ENCODE peak calls at places on chromosomes 1 and 21, in seven cellular contexts. One of them, this sample, is unnamed.

GRCh38 chr1:224873645-224874369 is 55.7 kb upstream of the DNAH14 start:
- DNase-seq in suprapubic skin: no peak
- DNase-seq in GM12864: no peak
- DNase-seq in endodermal cell: no peak
- DNase-seq in neural progenitor cell: no peak
- DNase-seq in coronary artery: no peak
- DNase-seq in cardiac fibroblast: peak; percentile 60
- DNase-seq in this sample: no peak

GRCh38 chr1:184164529-184164928 is 113.0 kb downstream of the TSEN15 start:
- DNase-seq in endodermal cell: no peak
- DNase-seq in GM12864: no peak
- DNase-seq in cardiac fibroblast: no peak
- DNase-seq in neural progenitor cell: no peak
- DNase-seq in coronary artery: no peak
- DNase-seq in suprapubic skin: no peak
- DNase-seq in this sample: no peak

GRCh38 chr1:78168306-78168705 is 122.5 kb downstream of the GIPC2 start:
- DNase-seq in suprapubic skin: no peak
- DNase-seq in endodermal cell: no peak
- DNase-seq in GM12864: no peak
- DNase-seq in coronary artery: no peak
- DNase-seq in cardiac fibroblast: peak; percentile 38
- DNase-seq in neural progenitor cell: no peak
- DNase-seq in this sample: no peak

GRCh38 chr1:67814121-67814772 is 19.0 kb downstream of the GNG12 start:
- DNase-seq in cardiac fibroblast: peak; percentile 47
- DNase-seq in neural progenitor cell: no peak
- DNase-seq in GM12864: no peak
- DNase-seq in suprapubic skin: no peak
- DNase-seq in endodermal cell: no peak
- DNase-seq in coronary artery: no peak
- DNase-seq in this sample: no peak

GRCh38 chr1:226863446-226863845 is 7.0 kb upstream of the PSEN2 start:
- DNase-seq in neural progenitor cell: no peak
- DNase-seq in suprapubic skin: no peak
- DNase-seq in endodermal cell: peak; percentile 63
- DNase-seq in GM12864: no peak
- DNase-seq in coronary artery: no peak
- DNase-seq in cardiac fibroblast: peak; percentile 73
- DNase-seq in this sample: no peak

GRCh38 chr1:28317014-28317413 is 11.8 kb upstream of the MED18 start:
- DNase-seq in cardiac fibroblast: no peak
- DNase-seq in GM12864: no peak
- DNase-seq in suprapubic skin: no peak
- DNase-seq in coronary artery: no peak
- DNase-seq in neural progenitor cell: no peak
- DNase-seq in endodermal cell: no peak
- DNase-seq in this sample: no peak

GRCh38 chr1:188669715-188670114 is 1807.9 kb downstream of the BRINP3 start:
- DNase-seq in cardiac fibroblast: peak; percentile 2
- DNase-seq in GM12864: no peak
- DNase-seq in neural progenitor cell: no peak
- DNase-seq in suprapubic skin: no peak
- DNase-seq in coronary artery: no peak
- DNase-seq in endodermal cell: no peak
- DNase-seq in this sample: no peak

GRCh38 chr1:211939876-211940468 is 95.4 kb downstream of the INTS7 start:
- DNase-seq in coronary artery: no peak
- DNase-seq in endodermal cell: no peak
- DNase-seq in neural progenitor cell: no peak
- DNase-seq in cardiac fibroblast: no peak
- DNase-seq in GM12864: peak; percentile 94
- DNase-seq in suprapubic skin: no peak
- DNase-seq in this sample: no peak

GRCh38 chr21:14482165-14482564 is 64.0 kb downstream of the SAMSN1 start:
- DNase-seq in cardiac fibroblast: no peak
- DNase-seq in GM12864: no peak
- DNase-seq in suprapubic skin: no peak
- DNase-seq in coronary artery: no peak
- DNase-seq in endodermal cell: no peak
- DNase-seq in neural progenitor cell: no peak
- DNase-seq in this sample: no peak

GRCh38 chr1:194865367-194865766 is 1679.0 kb upstream of the B3GALT2 start:
- DNase-seq in suprapubic skin: no peak
- DNase-seq in endodermal cell: no peak
- DNase-seq in neural progenitor cell: no peak
- DNase-seq in cardiac fibroblast: no peak
- DNase-seq in GM12864: no peak
- DNase-seq in coronary artery: no peak
- DNase-seq in this sample: no peak

GRCh38 chr1:59730302-59730701 is 84.4 kb upstream of the HOOK1 start:
- DNase-seq in GM12864: no peak
- DNase-seq in cardiac fibroblast: peak; percentile 80
- DNase-seq in suprapubic skin: no peak
- DNase-seq in coronary artery: no peak
- DNase-seq in neural progenitor cell: no peak
- DNase-seq in endodermal cell: no peak
- DNase-seq in this sample: no peak

GRCh38 chr1:199665371-199665770 is 362.1 kb upstream of the NR5A2 start:
- DNase-seq in coronary artery: no peak
- DNase-seq in cardiac fibroblast: no peak
- DNase-seq in suprapubic skin: no peak
- DNase-seq in endodermal cell: no peak
- DNase-seq in neural progenitor cell: no peak
- DNase-seq in GM12864: no peak
- DNase-seq in this sample: no peak

GRCh38 chr1:88998716-88999115 is 6.3 kb upstream of the KYAT3 start:
- DNase-seq in cardiac fibroblast: peak; percentile 80
- DNase-seq in endodermal cell: no peak
- DNase-seq in coronary artery: no peak
- DNase-seq in neural progenitor cell: peak; percentile 71
- DNase-seq in suprapubic skin: no peak
- DNase-seq in GM12864: peak; percentile 34
- DNase-seq in this sample: no peak

GRCh38 chr1:159786465-159786864 is 5.7 kb downstream of the DUSP23 start:
- DNase-seq in coronary artery: no peak
- DNase-seq in suprapubic skin: no peak
- DNase-seq in neural progenitor cell: no peak
- DNase-seq in endodermal cell: no peak
- DNase-seq in GM12864: no peak
- DNase-seq in cardiac fibroblast: peak; percentile 9
- DNase-seq in this sample: no peak

GRCh38 chr1:159786966-159787365 is 6.2 kb downstream of the DUSP23 start:
- DNase-seq in cardiac fibroblast: peak; percentile 29
- DNase-seq in neural progenitor cell: no peak
- DNase-seq in endodermal cell: no peak
- DNase-seq in coronary artery: no peak
- DNase-seq in GM12864: no peak
- DNase-seq in suprapubic skin: no peak
- DNase-seq in this sample: no peak

GRCh38 chr1:159795534-159795933 is 6.6 kb upstream of the FCRL6 start:
- DNase-seq in endodermal cell: no peak
- DNase-seq in coronary artery: no peak
- DNase-seq in suprapubic skin: no peak
- DNase-seq in neural progenitor cell: no peak
- DNase-seq in GM12864: no peak
- DNase-seq in cardiac fibroblast: no peak
- DNase-seq in this sample: no peak

GRCh38 chr1:159791461-159791860 is 10.7 kb downstream of the DUSP23 start:
- DNase-seq in GM12864: no peak
- DNase-seq in endodermal cell: no peak
- DNase-seq in cardiac fibroblast: no peak
- DNase-seq in neural progenitor cell: no peak
- DNase-seq in suprapubic skin: no peak
- DNase-seq in coronary artery: no peak
- DNase-seq in this sample: no peak

DNA sequence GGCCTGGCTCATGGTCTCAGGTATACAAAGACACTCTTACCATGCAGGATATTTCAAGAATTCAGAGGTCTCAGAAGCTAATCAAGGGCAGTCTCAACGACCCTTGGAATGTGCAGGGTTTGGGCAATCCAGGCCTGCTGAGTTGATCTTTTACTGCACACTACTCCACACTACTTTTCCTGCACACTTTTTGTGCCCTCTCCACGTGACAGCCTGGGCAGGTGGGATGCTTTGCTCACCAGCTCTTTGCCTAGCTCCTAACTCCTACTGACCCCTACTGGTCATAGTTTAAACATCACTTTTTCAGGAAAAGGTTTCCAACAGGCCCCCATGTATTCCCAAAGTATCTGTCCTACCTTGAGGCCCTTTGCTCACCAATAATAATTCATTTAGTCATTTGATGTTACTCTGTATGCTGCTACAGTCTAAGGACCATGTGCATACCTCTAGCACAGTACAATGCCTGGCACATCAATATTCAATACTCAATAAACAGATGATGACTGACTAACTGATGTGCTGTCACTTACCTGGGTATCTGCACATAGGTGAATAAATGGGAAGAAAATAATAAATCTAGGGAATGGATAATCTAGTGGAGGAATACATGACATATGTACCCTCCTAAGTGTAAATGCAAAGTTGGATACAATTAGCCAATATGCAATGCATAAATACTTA is 9.6 kb downstream of the DUSP23 start:
- DNase-seq in endodermal cell: peak; percentile 68
- DNase-seq in coronary artery: no peak
- DNase-seq in cardiac fibroblast: peak; percentile 49
- DNase-seq in neural progenitor cell: peak; percentile 63
- DNase-seq in suprapubic skin: no peak
- DNase-seq in GM12864: no peak
- DNase-seq in this sample: no peak
- TF ChIP-seq CTCF in endodermal cell: peak; percentile 82
- TF ChIP-seq CTCF in coronary artery: no peak
- TF ChIP-seq CTCF in cardiac fibroblast: peak; percentile 67
- TF ChIP-seq CTCF in neural progenitor cell: peak; percentile 73
- TF ChIP-seq CTCF in suprapubic skin: peak; percentile 24
- TF ChIP-seq CTCF in GM12864: peak; percentile 70
- TF ChIP-seq CTCF in this sample: peak; percentile 79

GRCh38 chr21:39121600-39122355 is 61.5 kb downstream of the PSMG1 start:
- DNase-seq in neural progenitor cell: no peak
- DNase-seq in suprapubic skin: no peak
- DNase-seq in cardiac fibroblast: no peak
- DNase-seq in endodermal cell: no peak
- DNase-seq in coronary artery: no peak
- DNase-seq in GM12864: no peak
- DNase-seq in this sample: no peak

GRCh38 chr21:39123375-39123774 is 59.9 kb downstream of the PSMG1 start:
- DNase-seq in neural progenitor cell: no peak
- DNase-seq in GM12864: no peak
- DNase-seq in suprapubic skin: no peak
- DNase-seq in coronary artery: no peak
- DNase-seq in cardiac fibroblast: no peak
- DNase-seq in endodermal cell: no peak
- DNase-seq in this sample: no peak

GRCh38 chr21:39119696-39120290 is 63.5 kb downstream of the PSMG1 start:
- DNase-seq in cardiac fibroblast: no peak
- DNase-seq in neural progenitor cell: no peak
- DNase-seq in suprapubic skin: no peak
- DNase-seq in GM12864: no peak
- DNase-seq in coronary artery: peak; percentile 26
- DNase-seq in endodermal cell: peak; percentile 24
- DNase-seq in this sample: no peak

GRCh38 chr21:39118604-39119215 is 64.5 kb downstream of the PSMG1 start:
- DNase-seq in coronary artery: no peak
- DNase-seq in endodermal cell: peak; percentile 18
- DNase-seq in GM12864: no peak
- DNase-seq in suprapubic skin: no peak
- DNase-seq in cardiac fibroblast: no peak
- DNase-seq in neural progenitor cell: no peak
- DNase-seq in this sample: no peak

DNA sequence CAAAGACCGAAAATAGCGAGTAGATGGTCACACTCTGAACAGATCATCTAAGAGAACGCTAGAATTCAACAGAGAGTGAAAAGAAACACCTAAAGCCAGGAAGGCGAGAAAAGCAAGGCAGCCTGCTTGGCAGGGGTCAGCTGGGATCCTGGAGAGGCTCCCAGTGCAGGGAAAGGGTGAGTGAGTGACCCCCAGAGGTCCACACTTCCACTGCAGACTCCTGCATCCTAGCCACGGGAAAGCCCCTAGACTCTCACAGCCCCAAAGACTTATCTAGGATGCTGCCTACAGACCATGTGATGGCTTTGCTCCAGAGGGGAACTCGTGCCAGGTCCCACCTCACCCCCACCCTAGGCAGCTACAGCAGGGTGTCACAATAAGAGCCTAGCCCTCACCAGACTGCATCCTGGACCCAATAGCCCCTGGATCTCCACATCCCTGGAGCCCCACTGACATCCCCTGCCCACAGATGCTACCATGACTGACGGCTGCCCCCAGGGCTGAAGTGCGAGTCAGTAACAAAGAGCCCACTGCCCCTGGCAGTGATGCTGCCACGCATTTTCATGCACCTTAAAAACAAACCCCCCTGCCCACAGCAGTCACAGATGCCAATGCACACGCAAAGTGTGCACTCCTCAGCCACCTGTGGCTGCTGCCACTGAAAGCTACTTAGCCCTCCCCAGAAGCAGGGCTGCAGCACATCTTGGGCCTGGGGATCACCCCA is 62.2 kb downstream of the PSMG1 start:
- DNase-seq in suprapubic skin: no peak
- DNase-seq in coronary artery: no peak
- DNase-seq in neural progenitor cell: peak; percentile 37
- DNase-seq in GM12864: no peak
- DNase-seq in endodermal cell: peak; percentile 60
- DNase-seq in cardiac fibroblast: no peak
- DNase-seq in this sample: no peak
- TF ChIP-seq CTCF in suprapubic skin: no peak
- TF ChIP-seq CTCF in coronary artery: no peak
- TF ChIP-seq CTCF in neural progenitor cell: peak; percentile 27
- TF ChIP-seq CTCF in GM12864: no peak
- TF ChIP-seq CTCF in endodermal cell: peak; percentile 65
- TF ChIP-seq CTCF in cardiac fibroblast: no peak
- TF ChIP-seq CTCF in this sample: no peak

GRCh38 chr1:168879906-168880734 is 151.1 kb upstream of the DPT start:
- DNase-seq in endodermal cell: peak; percentile 49
- DNase-seq in GM12864: no peak
- DNase-seq in neural progenitor cell: peak; percentile 3
- DNase-seq in coronary artery: no peak
- DNase-seq in cardiac fibroblast: peak; percentile 29
- DNase-seq in suprapubic skin: no peak
- DNase-seq in this sample: no peak
- TF ChIP-seq CTCF in endodermal cell: no peak
- TF ChIP-seq CTCF in GM12864: no peak
- TF ChIP-seq CTCF in neural progenitor cell: no peak
- TF ChIP-seq CTCF in coronary artery: no peak
- TF ChIP-seq CTCF in cardiac fibroblast: no peak
- TF ChIP-seq CTCF in suprapubic skin: no peak
- TF ChIP-seq CTCF in this sample: no peak

DNA sequence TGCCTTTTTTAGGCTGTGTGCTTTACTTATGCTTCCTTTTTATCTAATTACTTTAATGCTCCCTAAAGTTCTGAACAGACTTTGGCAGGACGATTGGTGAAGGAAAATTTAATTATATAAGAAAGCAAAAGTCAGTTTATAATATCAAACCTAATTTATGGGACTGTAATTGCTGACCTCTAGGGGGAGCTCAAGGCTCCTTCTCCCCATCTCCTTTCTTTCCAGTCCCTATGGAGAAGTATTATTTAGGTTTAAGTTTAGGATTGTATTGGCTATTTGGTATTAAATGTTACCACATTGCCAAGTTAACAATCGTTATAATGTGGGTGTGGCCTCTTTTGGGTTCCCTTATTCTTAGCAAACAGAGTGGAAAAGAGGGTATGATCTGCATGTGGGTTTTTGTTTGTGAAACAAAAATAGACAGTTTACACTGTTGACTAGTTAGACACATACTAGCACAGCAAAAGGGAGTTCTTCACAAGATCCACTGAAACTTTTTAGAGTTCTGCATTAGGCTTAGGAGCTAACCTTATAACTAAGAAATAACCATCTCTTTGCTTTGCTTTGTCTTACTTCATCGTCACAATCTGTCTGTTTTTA is 48.2 kb upstream of the TNFSF4 start:
- DNase-seq in cardiac fibroblast: peak; percentile 81
- DNase-seq in endodermal cell: peak; percentile 46
- DNase-seq in GM12864: no peak
- DNase-seq in coronary artery: no peak
- DNase-seq in neural progenitor cell: peak; percentile 45
- DNase-seq in suprapubic skin: no peak
- DNase-seq in this sample: no peak
- TF ChIP-seq CTCF in cardiac fibroblast: peak; percentile 75
- TF ChIP-seq CTCF in endodermal cell: peak; percentile 94
- TF ChIP-seq CTCF in GM12864: peak; percentile 67
- TF ChIP-seq CTCF in coronary artery: no peak
- TF ChIP-seq CTCF in neural progenitor cell: peak; percentile 93
- TF ChIP-seq CTCF in suprapubic skin: peak; percentile 48
- TF ChIP-seq CTCF in this sample: peak; percentile 87